ENCODE peak calls at places on chromosome 13, in seven cellular contexts. D is fibroblast of mammary gland, M is A549, Q is ovary, G is colonic mucosa, W is IMR-90, U is epithelial cell of esophagus. K is an unnamed sample.

GRCh38 chr13:88979465-88980180 is 1308.5 kb downstream of the SLITRK5 start:
- DNase-seq in D (no peak), U (peak; percentile 63), M (no peak), G (no peak), W (no peak), Q (no peak), K (no peak)

GRCh38 chr13:21137696-21138095 is 38.7 kb downstream of the SKA3 start:
- DNase-seq in W (peak; percentile 49), D (peak; percentile 76), U (peak; percentile 47), M (peak; percentile 25), Q (no peak), G (no peak), K (no peak)

GRCh38 chr13:72489751-72490150 is 237.7 kb downstream of the MZT1 start:
- DNase-seq in D (no peak), M (no peak), U (no peak), G (no peak), Q (no peak), W (no peak), K (no peak)

GRCh38 chr13:110856941-110857835 is 57.7 kb downstream of the ANKRD10 start:
- DNase-seq in D (peak; percentile 19), G (no peak), W (no peak), M (no peak), U (no peak), Q (no peak), K (no peak)

GRCh38 chr13:91955546-91956355 is 557.3 kb downstream of the GPC5 start:
- DNase-seq in U (no peak), M (no peak), Q (no peak), G (no peak), W (no peak), D (no peak), K (peak; percentile 21)

GRCh38 chr13:40502236-40502635 is 164.2 kb downstream of the FOXO1 start:
- DNase-seq in W (no peak), M (no peak), Q (no peak), G (no peak), U (peak; percentile 20), D (peak; percentile 77), K (no peak)

GRCh38 chr13:82358284-82358683 is 1524.0 kb downstream of the SLITRK1 start:
- DNase-seq in U (peak; percentile 38), W (no peak), G (no peak), D (peak; percentile 26), M (no peak), Q (no peak), K (no peak)

GRCh38 chr13:95221991-95222732 is 79.1 kb downstream of the ABCC4 start:
- DNase-seq in G (no peak), U (no peak), W (no peak), D (no peak), M (no peak), Q (no peak), K (no peak)

GRCh38 chr13:34338102-34338501 is 520.2 kb downstream of the RFC3 start:
- DNase-seq in G (no peak), W (no peak), Q (no peak), U (peak; percentile 8), D (no peak), M (no peak), K (no peak)

GRCh38 chr13:105847532-105848295 is 687.7 kb downstream of the EFNB2 start:
- DNase-seq in W (peak; percentile 12), M (no peak), U (peak; percentile 26), Q (no peak), D (no peak), G (no peak), K (no peak)
- TF ChIP-seq CTCF in W (no peak), M (no peak), U (no peak), Q (no peak), D (no peak), G (no peak), K (no peak)

DNA sequence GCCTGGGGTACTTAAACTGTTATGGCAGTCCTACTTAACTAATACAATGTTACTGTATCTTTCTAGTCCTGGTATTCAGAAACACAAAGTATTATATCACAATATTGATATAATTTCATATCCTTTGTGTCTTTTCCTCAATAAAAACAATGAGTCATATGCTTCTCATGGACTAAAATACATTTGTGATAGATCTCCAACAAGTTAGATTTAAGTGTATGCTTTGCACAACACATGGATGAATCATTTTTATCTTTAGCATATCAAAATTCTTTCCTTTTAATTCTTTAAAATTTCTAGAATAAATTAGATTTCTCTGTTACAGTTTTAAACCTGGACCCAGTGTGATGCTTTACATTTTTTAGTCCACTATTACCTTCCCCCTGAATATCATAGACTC is 1357.8 kb upstream of the ATXN8OS start:
- DNase-seq in U (no peak), W (no peak), D (no peak), G (no peak), Q (no peak), M (no peak), K (no peak)
- TF ChIP-seq CTCF in U (no peak), W (no peak), D (no peak), G (no peak), Q (no peak), M (no peak), K (no peak)

DNA sequence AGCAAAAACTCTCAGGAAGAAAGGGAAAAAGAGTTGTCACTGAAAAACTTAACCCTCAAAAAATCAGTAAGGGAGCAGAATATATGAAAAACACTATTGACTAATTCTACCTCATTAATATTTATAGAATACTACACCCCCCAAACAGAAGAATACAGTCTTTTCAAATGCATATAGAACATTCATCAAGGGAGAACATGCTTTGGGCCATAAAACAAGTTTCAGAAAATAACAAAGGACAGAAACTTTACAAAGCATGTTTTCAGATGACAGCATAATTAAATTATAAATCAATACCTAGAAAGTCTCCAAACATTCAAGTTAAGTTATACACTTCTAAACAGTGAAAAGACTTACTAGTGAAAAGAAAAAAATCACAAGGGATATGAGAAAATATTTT is 30.5 kb downstream of the SOHLH2 start:
- DNase-seq in W (no peak), D (no peak), G (no peak), M (no peak), U (no peak), Q (no peak), K (no peak)
- TF ChIP-seq CTCF in W (no peak), D (no peak), G (no peak), M (no peak), U (no peak), Q (no peak), K (no peak)

GRCh38 chr13:44436589-44437337 is 63.1 kb downstream of the SERP2 start:
- DNase-seq in M (peak; percentile 90), G (peak; percentile 98), D (peak; percentile 93), W (peak; percentile 94), U (peak; percentile 95), Q (peak; percentile 96), K (peak; percentile 97)
- TF ChIP-seq CTCF in M (no peak), G (no peak), D (no peak), W (no peak), U (no peak), Q (no peak), K (no peak)

GRCh38 chr13:78881054-78881453 is 222.1 kb upstream of the OBI1 start:
- DNase-seq in W (no peak), M (no peak), G (no peak), U (no peak), D (no peak), Q (no peak), K (no peak)

GRCh38 chr13:78876915-78877549 is 218.1 kb upstream of the OBI1 start:
- DNase-seq in D (no peak), M (no peak), G (no peak), Q (no peak), U (no peak), W (no peak), K (no peak)

GRCh38 chr13:78881746-78882145 is 222.8 kb upstream of the OBI1 start:
- DNase-seq in D (no peak), W (no peak), G (no peak), M (no peak), U (no peak), Q (no peak), K (no peak)

GRCh38 chr13:78875792-78876580 is 217.0 kb upstream of the OBI1 start:
- DNase-seq in G (no peak), W (no peak), Q (no peak), D (no peak), U (no peak), M (no peak), K (no peak)
- TF ChIP-seq CTCF in G (no peak), W (no peak), Q (no peak), D (no peak), U (no peak), M (no peak), K (no peak)

GRCh38 chr13:52118595-52118994 is 10.3 kb downstream of the NEK5 start:
- DNase-seq in D (no peak), G (no peak), Q (no peak), U (no peak), W (no peak), M (no peak), K (no peak)
- TF ChIP-seq CTCF in D (no peak), G (no peak), Q (no peak), U (no peak), W (no peak), M (no peak), K (no peak)

GRCh38 chr13:108326318-108326717 is 56.8 kb downstream of the TNFSF13B start:
- DNase-seq in W (no peak), M (no peak), U (peak; percentile 2), Q (no peak), G (peak; percentile 19), D (no peak), K (no peak)

GRCh38 chr13:108325863-108326262 is 56.3 kb downstream of the TNFSF13B start:
- DNase-seq in U (no peak), M (no peak), G (no peak), D (no peak), Q (no peak), W (no peak), K (no peak)

GRCh38 chr13:108322206-108322824 is 52.8 kb downstream of the TNFSF13B start:
- DNase-seq in U (peak; percentile 57), Q (no peak), D (peak; percentile 60), W (peak; percentile 52), G (no peak), M (peak; percentile 27), K (no peak)
- TF ChIP-seq CTCF in U (peak; percentile 56), Q (no peak), D (peak; percentile 68), W (peak; percentile 82), G (peak; percentile 75), M (peak; percentile 71), K (peak; percentile 53)

GRCh38 chr13:54185785-54186184 is 1157.2 kb downstream of the OLFM4 start:
- DNase-seq in D (no peak), W (no peak), U (peak; percentile 9), M (no peak), Q (no peak), G (no peak), K (no peak)
- TF ChIP-seq CTCF in D (no peak), W (no peak), U (peak; percentile 21), M (no peak), Q (no peak), G (no peak), K (no peak)

GRCh38 chr13:38173403-38173802 is 176.2 kb upstream of the UFM1 start:
- DNase-seq in U (peak; percentile 12), Q (no peak), W (no peak), M (no peak), D (no peak), G (no peak), K (no peak)
- TF ChIP-seq CTCF in U (no peak), Q (no peak), W (no peak), M (no peak), D (no peak), G (no peak), K (no peak)